ENCODE peak calls at places on chromosomes 7 and 10, in four cellular contexts. Q, A, I and R are unnamed samples.

GRCh38 chr10:33163941-33164824 is 170.3 kb downstream of the NRP1 start:
- DNase-seq in Q (no peak), A (no peak), I (no peak), R (no peak)

GRCh38 chr7:157941210-157941609 is 604.4 kb downstream of the DNAJB6 start:
- DNase-seq in Q (no peak), A (no peak), I (no peak), R (no peak)

GRCh38 chr7:70379210-70379609 is 752.7 kb upstream of the GALNT17 start:
- DNase-seq in Q (no peak), A (no peak), I (no peak), R (no peak)

GRCh38 chr7:30278386-30278785 is 6.0 kb upstream of the ZNRF2 start:
- DNase-seq in Q (no peak), A (no peak), I (no peak), R (no peak)

GRCh38 chr7:30465342-30466170 is 13.0 kb downstream of the NOD1 start:
- DNase-seq in Q (no peak), A (no peak), I (no peak), R (no peak)

GRCh38 chr10:104080762-104081161 is 4.9 kb downstream of the COL17A1 start:
- DNase-seq in Q (peak; percentile 35), A (peak; percentile 83), I (no peak), R (no peak)

GRCh38 chr10:3780056-3780765 is 4.8 kb downstream of the KLF6 start:
- DNase-seq in Q (no peak), A (no peak), I (no peak), R (peak; percentile 42)

GRCh38 chr10:4865945-4866661 is 40.1 kb downstream of the AKR1E2 start:
- DNase-seq in Q (no peak), A (no peak), I (no peak), R (no peak)

GRCh38 chr7:141551773-141552162 is 558 bp downstream of the AGK start:
- DNase-seq in Q (no peak), A (peak; percentile 22), I (no peak), R (no peak)

GRCh38 chr10:47379445-47379785 is 4.7 kb downstream of the ZNF488 start:
- DNase-seq in Q (no peak), A (no peak), I (no peak), R (peak; percentile 15)

GRCh38 chr10:58157076-58157766 is 110.5 kb downstream of the IPMK start:
- DNase-seq in Q (no peak), A (no peak), I (no peak), R (no peak)

GRCh38 chr10:70880077-70880534 is 8.3 kb downstream of the PCBD1 start:
- DNase-seq in Q (peak; percentile 80), A (peak; percentile 84), I (peak; percentile 54), R (peak; percentile 80)

GRCh38 chr7:80851896-80852476 is 66.9 kb downstream of the SEMA3C start:
- DNase-seq in Q (no peak), A (no peak), I (no peak), R (no peak)

GRCh38 chr10:79316671-79317431 is 30.4 kb upstream of the PPIF start:
- DNase-seq in Q (peak; percentile 45), A (no peak), I (no peak), R (no peak)

GRCh38 chr10:75724047-75724446 is 292.6 kb downstream of the LRMDA start:
- DNase-seq in Q (no peak), A (no peak), I (no peak), R (no peak)

GRCh38 chr10:3046941-3047621 is 20.3 kb upstream of the PFKP start:
- DNase-seq in Q (no peak), A (peak; percentile 25), I (no peak), R (no peak)

GRCh38 chr7:124813962-124814798 is 48.6 kb upstream of the GPR37 start:
- DNase-seq in Q (no peak), A (no peak), I (no peak), R (no peak)

GRCh38 chr10:97629289-97629688 is 4.0 kb downstream of the MORN4 start:
- DNase-seq in Q (no peak), A (no peak), I (no peak), R (no peak)

GRCh38 chr7:4791738-4792536 is 16.5 kb downstream of the AP5Z1 start:
- DNase-seq in Q (peak; percentile 96), A (peak; percentile 93), I (peak; percentile 45), R (peak; percentile 74)

GRCh38 chr7:64469673-64470072 is 93.2 kb downstream of the ZNF680 start:
- DNase-seq in Q (no peak), A (no peak), I (no peak), R (no peak)

GRCh38 chr7:33952824-33953223 is 47.5 kb downstream of the BMPER start:
- DNase-seq in Q (no peak), A (no peak), I (no peak), R (no peak)

GRCh38 chr7:142866361-142867096 is 11.7 kb downstream of the EPHB6 start:
- DNase-seq in Q (peak; percentile 88), A (peak; percentile 64), I (no peak), R (no peak)

GRCh38 chr7:102236592-102237287 is 49.9 kb upstream of the SH2B2 start:
- DNase-seq in Q (peak; percentile 95), A (peak; percentile 83), I (peak; percentile 26), R (peak; percentile 72)

GRCh38 chr10:124142296-124142853 is 49.0 kb upstream of the CHST15 start:
- DNase-seq in Q (no peak), A (no peak), I (no peak), R (no peak)

GRCh38 chr7:74417419-74417971 is 36.2 kb upstream of the GTF2IRD1 start:
- DNase-seq in Q (peak; percentile 97), A (peak; percentile 82), I (peak; percentile 46), R (peak; percentile 68)

GRCh38 chr7:154744226-154744860 is 258.6 kb downstream of the PAXIP1 start:
- DNase-seq in Q (peak; percentile 86), A (peak; percentile 85), I (no peak), R (no peak)

GRCh38 chr10:91907914-91908357 is 1.4 kb downstream of the FGFBP3 start:
- DNase-seq in Q (no peak), A (peak; percentile 57), I (no peak), R (peak; percentile 52)

GRCh38 chr7:77467453-77467852 is 51.3 kb upstream of the GSAP start:
- DNase-seq in Q (no peak), A (no peak), I (peak; percentile 29), R (peak; percentile 20)

GRCh38 chr10:96417432-96417831 is 58.6 kb upstream of the OPALIN start:
- DNase-seq in Q (no peak), A (peak; percentile 66), I (no peak), R (no peak)

DNA sequence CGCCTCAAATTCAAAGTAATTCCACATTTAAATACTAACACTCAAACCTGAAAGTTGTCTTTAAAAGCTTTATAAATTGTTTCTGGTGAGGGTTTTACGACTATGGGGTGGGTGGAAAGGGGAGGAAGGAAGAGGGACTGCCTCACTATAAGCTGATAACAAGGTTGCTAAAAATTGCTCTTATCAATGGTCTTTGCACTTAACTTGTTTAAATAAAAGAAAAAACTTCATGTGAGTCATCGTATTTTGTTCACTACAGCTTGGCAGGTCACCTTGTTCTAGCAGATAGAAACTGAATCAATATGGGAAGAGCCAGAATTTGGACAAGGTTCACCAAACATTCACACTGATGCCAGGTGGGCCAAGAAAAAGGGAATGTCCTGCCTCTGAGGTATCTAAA is 129.2 kb downstream of the TES start:
- DNase-seq in Q (no peak), A (no peak), I (no peak), R (no peak)
- H3K27ac ChIP-seq in Q (peak overlapping the region; percentile 56), A (no peak overlapping the region), I (peak overlapping the region; percentile 1), R (no peak overlapping the region)

DNA sequence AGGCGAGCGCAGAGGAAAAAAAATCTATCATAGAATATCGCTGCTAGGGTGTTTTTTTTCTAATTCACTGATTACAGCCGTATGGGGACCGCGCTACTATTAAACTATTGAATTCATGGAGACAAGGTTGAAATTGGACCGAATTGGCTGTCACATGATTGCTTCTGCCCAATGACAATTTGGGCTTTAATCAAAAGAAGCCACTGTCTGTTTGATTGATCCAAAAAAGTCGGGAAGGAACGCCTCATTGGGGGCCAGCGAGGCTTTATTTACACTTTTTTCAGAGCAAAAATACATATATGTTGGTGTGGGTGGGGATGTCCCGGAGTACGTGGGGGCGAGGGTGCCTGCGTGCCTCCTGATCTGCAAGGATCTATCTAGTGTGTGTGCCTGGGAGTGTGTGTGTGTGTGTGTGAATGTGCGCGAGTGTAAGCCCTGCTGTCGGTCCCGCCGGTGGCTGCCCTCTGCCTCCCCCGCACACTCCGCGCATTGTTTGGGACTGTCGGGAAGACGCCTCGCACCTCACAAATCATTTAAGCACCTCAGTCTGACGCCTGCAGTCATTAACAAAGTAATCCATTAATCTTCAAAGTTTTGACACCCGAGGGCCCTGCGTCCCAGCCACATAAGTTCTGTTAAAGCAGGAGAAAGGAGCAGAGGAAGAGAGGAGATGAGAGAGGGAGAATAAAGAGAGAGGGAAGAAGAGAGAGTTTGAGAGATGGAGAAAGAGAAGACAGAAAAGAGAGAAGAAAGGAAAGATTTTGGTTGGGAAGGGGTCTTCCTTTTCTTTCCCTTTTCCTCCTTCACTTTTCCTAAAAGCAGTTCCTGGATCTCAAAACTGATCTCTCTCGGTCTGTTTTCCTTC is at the start of gene HOXA2:
- DNase-seq in Q (no peak), A (peak; percentile 49), I (no peak), R (no peak)
- H3K27ac ChIP-seq in Q (no peak within 1 kb of the TSS), A (no peak within 1 kb of the TSS), I (peak within 1 kb of the TSS; percentile 53), R (peak within 1 kb of the TSS; percentile 65)

GRCh38 chr7:121101621-121102020 is 113.1 kb downstream of the CPED1 start:
- DNase-seq in Q (no peak), A (no peak), I (no peak), R (no peak)

GRCh38 chr7:121101083-121101482 is 112.6 kb downstream of the CPED1 start:
- DNase-seq in Q (no peak), A (no peak), I (no peak), R (no peak)

GRCh38 chr7:121102619-121103018 is 114.1 kb downstream of the CPED1 start:
- DNase-seq in Q (no peak), A (peak; percentile 7), I (no peak), R (no peak)

GRCh38 chr7:121103579-121103978 is 115.1 kb downstream of the CPED1 start:
- DNase-seq in Q (no peak), A (no peak), I (no peak), R (no peak)

GRCh38 chr7:121103091-121103490 is 114.6 kb downstream of the CPED1 start:
- DNase-seq in Q (no peak), A (no peak), I (no peak), R (no peak)
- H3K27ac ChIP-seq in Q (no peak overlapping the region), A (no peak overlapping the region), I (peak overlapping the region; percentile 63), R (peak overlapping the region; percentile 37)

GRCh38 chr7:36900988-36901710 is 176.9 kb upstream of the AOAH start:
- DNase-seq in Q (no peak), A (no peak), I (no peak), R (no peak)
- H3K27ac ChIP-seq in Q (no peak overlapping the region), A (no peak overlapping the region), I (no peak overlapping the region), R (no peak overlapping the region)

DNA sequence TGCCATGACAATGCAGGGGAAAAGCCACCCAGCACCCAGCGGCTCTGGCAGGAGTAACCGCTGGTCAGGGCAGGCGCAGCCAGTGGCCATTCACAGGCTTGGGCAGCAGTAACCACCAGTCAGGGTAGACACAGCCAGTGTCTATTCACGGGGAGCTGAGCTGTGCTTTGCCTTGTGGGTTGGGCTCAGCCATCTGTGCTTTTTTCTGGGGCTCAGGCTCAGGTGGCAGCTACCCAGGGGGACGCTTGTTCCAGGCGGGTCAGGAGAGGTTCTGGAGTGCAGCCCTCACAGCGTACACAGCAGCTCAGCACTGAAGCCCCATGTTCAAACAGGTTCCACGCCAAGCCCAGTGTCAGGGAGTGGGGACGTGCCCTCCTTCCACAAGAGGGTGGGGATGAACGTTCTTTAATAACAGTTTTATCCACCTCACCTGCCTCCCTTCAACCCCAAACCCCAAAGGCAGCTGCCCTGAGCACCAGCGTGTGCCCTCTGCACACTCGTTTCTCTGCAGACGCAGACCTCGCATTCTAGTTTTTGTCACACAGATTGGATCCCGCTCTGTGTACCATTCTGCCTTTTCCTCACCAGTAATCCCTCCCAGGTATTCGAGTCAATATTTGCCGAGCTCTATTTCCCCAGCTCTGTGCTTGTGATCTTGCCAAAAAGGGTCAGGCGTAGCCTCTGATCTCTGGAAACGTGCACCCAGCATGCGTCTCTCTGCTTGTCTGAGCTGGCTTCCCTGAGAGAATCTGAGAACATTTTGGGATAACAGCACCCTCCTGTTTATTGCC is 28.7 kb downstream of the FOXL3 start:
- DNase-seq in Q (peak; percentile 73), A (no peak), I (no peak), R (no peak)
- H3K27ac ChIP-seq in Q (no peak overlapping the region), A (no peak overlapping the region), I (no peak overlapping the region), R (no peak overlapping the region)